ENCODE peak calls at places on chromosomes 11 and 22, in ten cellular contexts. J is activated T-cell treated with anti-CD3 and anti-CD28 coated beads, Interleukin-2, amount 50 U/mL, for 24 hours; L is RWPE1; A is M059J; U is A549; Q is cardiac fibroblast; Z is neural crest cell; N is fibroblast of lung; P is endothelial cell; Y is pancreas. O is an unnamed sample.
A peak's percentile ranks its signal among the peaks of the same experiment; 100 is the strongest.

GRCh38 chr22:17266261-17266971 is 47.2 kb upstream of the ADA2 start:
- DNase-seq in J (no peak), Z (peak; percentile 8), L (no peak), Q (no peak), A (no peak), P (peak; percentile 30), N (no peak), Y (no peak), U (no peak), O (peak; percentile 86)

GRCh38 chr11:72228844-72229231 is 4.3 kb downstream of the INPPL1 start:
- DNase-seq in J (no peak), Q (no peak), N (no peak), U (no peak), P (no peak), Y (no peak), A (no peak), L (no peak), Z (no peak), O (no peak)

GRCh38 chr22:42856179-42856864 is 751 bp downstream of the ARFGAP3 start:
- DNase-seq in J (peak; percentile 54), P (no peak), Y (peak; percentile 80), Z (no peak), A (peak; percentile 45), Q (peak; percentile 36), L (peak; percentile 13), U (no peak), N (peak; percentile 36), O (peak; percentile 39)

GRCh38 chr22:22818861-22819855 is 68.5 kb upstream of the IGLL5 start:
- DNase-seq in J (no peak), N (no peak), U (no peak), L (no peak), Z (no peak), Q (no peak), Y (no peak), A (no peak), P (no peak), O (no peak)

GRCh38 chr11:36110698-36111410 is 167.0 kb downstream of the LDLRAD3 start:
- DNase-seq in Z (no peak), Q (no peak), P (no peak), L (no peak), Y (no peak), N (no peak), U (no peak), J (no peak), A (no peak), O (no peak)

GRCh38 chr11:8286886-8287285 is 23.2 kb upstream of the LMO1 start:
- DNase-seq in P (no peak), Z (no peak), Y (no peak), U (no peak), L (no peak), Q (no peak), J (peak; percentile 7), N (no peak), A (no peak), O (no peak)

GRCh38 chr11:12719221-12719620 is 45.0 kb downstream of the TEAD1 start:
- DNase-seq in Q (no peak), A (peak; percentile 35), P (no peak), N (peak; percentile 34), J (no peak), Y (no peak), L (no peak), U (no peak), Z (no peak), O (no peak)

GRCh38 chr11:75307058-75307457 is 44.4 kb downstream of the ARRB1 start:
- DNase-seq in Q (no peak), Z (no peak), Y (no peak), N (no peak), P (no peak), L (no peak), U (no peak), A (no peak), J (no peak), O (no peak)

GRCh38 chr22:50205781-50206569 is 5.2 kb downstream of the SELENOO start:
- DNase-seq in U (no peak), P (no peak), A (no peak), Z (no peak), Y (no peak), Q (no peak), L (no peak), N (no peak), J (no peak), O (no peak)

GRCh38 chr22:37972527-37972926 is 11.8 kb downstream of the SOX10 start:
- DNase-seq in Z (no peak), U (no peak), N (no peak), Q (no peak), L (no peak), Y (no peak), J (no peak), A (no peak), P (no peak), O (no peak)

GRCh38 chr11:79173615-79174014 is 267.2 kb downstream of the TENM4 start:
- DNase-seq in P (no peak), Q (peak; percentile 66), Y (no peak), A (peak; percentile 21), Z (no peak), J (no peak), U (no peak), L (no peak), N (peak; percentile 81), O (no peak)

GRCh38 chr22:28108851-28109250 is 189.8 kb upstream of the PITPNB start:
- DNase-seq in Z (no peak), J (no peak), Q (no peak), Y (no peak), A (no peak), U (no peak), N (no peak), P (no peak), L (no peak), O (no peak)

GRCh38 chr11:71281901-71282300 is 29.5 kb upstream of the SHANK2 start:
- DNase-seq in Y (no peak), P (no peak), Z (no peak), U (no peak), A (no peak), J (no peak), N (no peak), Q (no peak), L (no peak), O (no peak)

GRCh38 chr11:125268611-125269010 is 104.1 kb downstream of the PKNOX2 start:
- DNase-seq in U (no peak), A (no peak), J (no peak), Q (no peak), Z (no peak), Y (no peak), L (no peak), N (no peak), P (no peak), O (no peak)

GRCh38 chr22:38461414-38462081 is 6.3 kb upstream of the KDELR3 start:
- DNase-seq in Z (peak; percentile 89), J (peak; percentile 68), L (peak; percentile 28), Y (peak; percentile 81), Q (peak; percentile 86), N (peak; percentile 82), U (peak; percentile 81), P (peak; percentile 85), A (peak; percentile 85), O (peak; percentile 85)

O was measured in HuH-7.